ENCODE peak calls at places on chromosomes 6 and 20, in six cellular contexts. Q is cardiac muscle cell, T is body of pancreas, E is heart left ventricle, I is lower lobe of right lung, J is adipocyte. S is an unnamed sample.
A peak's percentile ranks its signal among the peaks of the same experiment; 100 is the strongest.

GRCh38 chr6:69162811-69163210 is 527.7 kb downstream of the ADGRB3 start:
- DNase-seq in I (no peak), J (no peak), E (no peak), Q (no peak), T (no peak), S (peak; percentile 19)

GRCh38 chr6:16966821-16967817 is 134.7 kb upstream of the STMND1 start:
- DNase-seq in T (no peak), I (no peak), E (no peak), Q (no peak), J (peak; percentile 44), S (no peak)

GRCh38 chr20:53100476-53100911 is 128.3 kb downstream of the TSHZ2 start:
- DNase-seq in E (no peak), J (no peak), I (no peak), T (no peak), Q (peak; percentile 63), S (no peak)

GRCh38 chr20:33817411-33817810 is 6.3 kb downstream of the CHMP4B start:
- DNase-seq in E (no peak), J (no peak), I (no peak), T (no peak), Q (no peak), S (no peak)

GRCh38 chr20:38167851-38168760 is 3.0 kb upstream of the TGM2 start:
- DNase-seq in Q (peak; percentile 97), J (peak; percentile 79), I (peak; percentile 82), T (peak; percentile 53), E (peak; percentile 54), S (peak; percentile 99)

GRCh38 chr20:64065973-64066341 is 3.0 kb downstream of the TCEA2 start:
- DNase-seq in J (no peak), Q (peak; percentile 78), T (no peak), I (no peak), E (no peak), S (peak; percentile 85)

GRCh38 chr20:18058661-18059467 is 1.1 kb upstream of the OVOL2 start:
- DNase-seq in T (peak; percentile 68), I (peak; percentile 65), Q (no peak), J (peak; percentile 1), E (no peak), S (no peak)

GRCh38 chr20:18663932-18664331 is 76.1 kb downstream of the DTD1 start:
- DNase-seq in T (no peak), J (peak; percentile 12), Q (no peak), I (no peak), E (no peak), S (no peak)

GRCh38 chr6:8990075-8990474 is 554.7 kb upstream of the SLC35B3 start:
- DNase-seq in T (no peak), J (no peak), E (no peak), I (no peak), Q (no peak), S (no peak)

GRCh38 chr20:50288128-50288623 is 97.5 kb downstream of the CEBPB start:
- DNase-seq in Q (no peak), I (no peak), J (no peak), T (no peak), E (no peak), S (no peak)

GRCh38 chr6:108904731-108905130 is 56.5 kb downstream of the ARMC2 start:
- DNase-seq in Q (no peak), T (no peak), I (no peak), J (no peak), E (no peak), S (no peak)

GRCh38 chr20:382291-383115 is 1.9 kb downstream of the TRIB3 start:
- DNase-seq in E (no peak), Q (no peak), T (no peak), J (no peak), I (no peak), S (no peak)

GRCh38 chr6:15148356-15149058 is 97.4 kb upstream of the JARID2 start:
- DNase-seq in J (peak; percentile 72), T (no peak), I (no peak), Q (peak; percentile 12), E (no peak), S (peak; percentile 50)

GRCh38 chr6:134174790-134175531 is 122.5 kb upstream of the SLC2A12 start:
- DNase-seq in T (peak; percentile 95), I (peak; percentile 96), Q (peak; percentile 95), E (peak; percentile 94), J (peak; percentile 97), S (peak; percentile 88)

GRCh38 chr20:40630723-40631631 is 58.1 kb downstream of the MAFB start:
- DNase-seq in I (no peak), E (no peak), T (no peak), J (no peak), Q (no peak), S (no peak)

GRCh38 chr6:121008553-121008952 is 325.7 kb downstream of the TBC1D32 start:
- DNase-seq in J (no peak), Q (no peak), I (no peak), E (no peak), T (no peak), S (no peak)

GRCh38 chr6:17224056-17224455 is 57.1 kb upstream of the RBM24 start:
- DNase-seq in J (no peak), I (no peak), Q (peak; percentile 48), T (no peak), E (no peak), S (no peak)

GRCh38 chr6:53483423-53484353 is 61.2 kb downstream of the GCLC start:
- DNase-seq in T (no peak), I (no peak), J (no peak), Q (peak; percentile 55), E (peak; percentile 74), S (no peak)

GRCh38 chr20:18790787-18791186 is 22.8 kb upstream of the SCP2D1 start:
- DNase-seq in T (no peak), E (no peak), Q (no peak), J (no peak), I (no peak), S (no peak)

GRCh38 chr6:116410945-116411623 is 40.3 kb downstream of the DSE start:
- DNase-seq in I (no peak), T (no peak), J (peak; percentile 64), E (peak; percentile 34), Q (peak; percentile 76), S (no peak)

GRCh38 chr6:33286946-33287914 is 1.8 kb downstream of the WDR46 start:
- DNase-seq in J (no peak), I (no peak), E (no peak), Q (no peak), T (no peak), S (no peak)

GRCh38 chr6:33288942-33289783 is at the start of the genes PFDN6 and WDR46:
- DNase-seq in I (peak; percentile 83), Q (peak; percentile 89), J (peak; percentile 96), E (peak; percentile 86), T (peak; percentile 78), S (peak; percentile 96)

GRCh38 chr6:33290459-33290858 is 1.1 kb downstream of the PFDN6 start:
- DNase-seq in J (no peak), E (no peak), T (no peak), Q (no peak), I (no peak), S (no peak)

GRCh38 chr6:33289784-33290315 is 449 bp downstream of the PFDN6 start:
- DNase-seq in E (no peak), J (peak; percentile 41), I (no peak), Q (no peak), T (no peak), S (no peak)

DNA sequence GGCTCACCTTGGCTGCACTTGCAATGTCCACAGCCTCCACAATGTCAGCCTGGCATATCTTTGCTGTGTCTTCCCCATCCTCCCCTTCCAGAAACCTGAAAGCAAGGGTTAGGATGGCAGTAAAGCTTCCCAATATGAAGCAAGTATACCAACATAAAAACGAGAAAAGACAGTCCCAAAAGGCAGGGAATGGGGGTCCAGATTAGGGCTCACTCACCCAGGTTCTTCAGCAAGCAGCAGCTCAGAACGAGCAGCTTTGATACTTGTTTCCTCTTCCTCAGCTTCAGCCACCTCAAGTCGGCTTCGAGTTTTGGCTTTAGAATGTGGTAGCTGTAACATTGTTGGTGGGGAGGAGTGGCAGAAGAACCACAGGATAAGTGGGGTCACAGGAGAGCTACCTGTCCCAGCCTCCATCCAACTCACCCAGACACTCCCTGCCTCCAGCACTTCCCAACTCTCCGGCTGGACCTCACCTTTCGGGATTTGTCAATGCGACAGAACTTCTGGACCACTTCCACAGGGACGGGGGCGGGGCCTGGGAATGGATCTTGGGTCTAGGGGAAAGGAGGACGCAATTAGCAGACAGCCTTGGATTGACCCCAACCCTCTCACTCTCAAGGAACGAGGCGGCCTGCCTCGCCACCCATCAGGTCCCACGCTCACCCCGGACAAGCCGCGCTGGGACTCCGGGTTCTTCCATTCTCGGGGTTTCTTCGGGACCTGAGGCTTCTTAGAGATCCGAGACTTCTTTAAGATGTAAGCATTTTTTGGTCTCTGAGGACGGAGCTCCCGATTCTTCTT is 698 bp downstream of the WDR46 start:
- DNase-seq in E (no peak), T (no peak), Q (no peak), J (no peak), I (peak; percentile 47), S (peak; percentile 46)
- H3K36me3 ChIP-seq in E (no peaks in the 10 kb centered on the region), T (no peaks in the 10 kb centered on the region), Q (peaks cover 24% of the 10 kb centered on the region), J (peaks cover 49% of the 10 kb centered on the region), I (peaks cover 74% of the 10 kb centered on the region), S (peaks cover 94% of the 10 kb centered on the region)

DNA sequence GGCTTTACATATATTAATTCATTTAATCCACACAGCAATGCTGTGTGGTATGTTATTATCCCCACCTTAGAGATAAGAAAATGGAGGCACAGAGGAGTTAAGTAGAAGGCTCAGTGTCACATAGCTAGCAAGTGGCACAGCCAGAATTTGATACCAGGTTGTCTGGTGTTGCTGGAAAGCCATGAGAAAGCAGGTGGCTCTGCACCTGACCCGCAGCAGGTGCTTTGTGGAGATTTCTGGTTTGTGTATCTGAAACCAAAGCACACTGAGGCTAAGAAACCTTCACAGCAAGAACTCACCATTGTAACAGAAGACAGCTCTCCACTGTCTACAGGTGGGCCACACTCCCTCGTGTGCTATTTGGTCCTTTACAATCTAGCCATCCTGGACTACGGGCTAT is 7.5 kb downstream of the ELMO2 start:
- DNase-seq in I (no peak), Q (no peak), J (no peak), T (no peak), E (no peak), S (no peak)
- H3K36me3 ChIP-seq in I (peaks cover 31% of the 10 kb centered on the region), Q (peaks cover 3% of the 10 kb centered on the region), J (peaks cover 40% of the 10 kb centered on the region), T (no peaks in the 10 kb centered on the region), E (no peaks in the 10 kb centered on the region), S (peaks cover 36% of the 10 kb centered on the region)

DNA sequence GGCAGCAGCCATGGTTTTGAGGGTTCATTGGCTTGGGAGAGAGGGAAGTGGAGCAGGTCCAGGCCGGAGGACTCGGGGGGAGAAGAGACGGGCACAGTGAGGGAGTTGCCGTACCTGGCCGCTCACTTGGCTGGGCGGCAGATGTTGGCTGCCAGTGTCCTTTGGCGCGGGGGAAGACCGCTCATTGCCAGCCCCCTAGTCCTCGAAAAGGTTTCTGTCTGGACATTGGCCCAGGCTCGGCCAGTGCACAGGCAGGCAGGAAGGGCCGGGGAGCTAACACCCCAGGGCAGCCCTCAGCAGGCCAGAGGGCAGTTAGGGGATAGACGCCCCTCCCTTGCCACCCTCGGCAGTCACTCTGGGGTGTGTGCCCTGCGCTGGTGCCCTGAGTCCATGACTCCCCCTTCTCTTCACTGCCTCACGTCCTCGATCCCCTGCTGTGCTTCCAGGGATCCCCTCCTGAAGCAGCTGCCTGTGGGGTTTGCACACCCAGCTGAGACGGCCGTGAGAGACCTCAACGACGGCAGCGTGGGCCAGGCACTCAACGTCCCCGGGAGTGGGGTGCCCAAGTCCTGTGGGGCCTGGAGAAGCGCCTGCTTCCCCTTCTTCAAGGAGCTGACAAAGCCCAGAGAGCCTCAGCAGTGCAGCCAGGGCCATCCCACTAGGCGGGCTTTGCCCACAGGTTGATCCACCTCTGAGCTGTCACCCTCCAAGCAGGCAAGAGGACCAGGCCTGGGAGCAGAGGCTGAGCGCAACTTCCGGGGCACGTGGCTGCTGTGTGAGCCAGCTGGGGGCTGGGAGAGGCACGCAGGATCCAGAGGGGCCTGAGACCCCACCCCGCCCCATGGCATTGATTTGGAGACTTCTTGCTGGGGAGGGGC is 20.4 kb downstream of the RBM38 start:
- DNase-seq in E (no peak), T (no peak), J (no peak), I (no peak), Q (no peak), S (no peak)
- H3K36me3 ChIP-seq in E (no peaks in the 10 kb centered on the region), T (no peaks in the 10 kb centered on the region), J (peaks cover 20% of the 10 kb centered on the region), I (peaks cover 24% of the 10 kb centered on the region), Q (peaks cover 25% of the 10 kb centered on the region), S (peaks cover 17% of the 10 kb centered on the region)

GRCh38 chr6:122429328-122429727 is 29.9 kb downstream of the HSF2 start:
- DNase-seq in I (no peak), J (peak; percentile 5), E (no peak), T (no peak), Q (peak; percentile 6), S (no peak)
- H3K36me3 ChIP-seq in I (peaks cover 62% of the 10 kb centered on the region), J (peaks cover 42% of the 10 kb centered on the region), E (no peaks in the 10 kb centered on the region), T (peaks cover 6% of the 10 kb centered on the region), Q (peaks cover 84% of the 10 kb centered on the region), S (peaks cover 43% of the 10 kb centered on the region)

S was measured in MG63.